ENCODE peak calls at places on chromosomes 16 and 17, in four cellular contexts. One of them, this sample, is unnamed.

GRCh38 chr17:32912218-32912897 is 15.6 kb upstream of the TMEM98 start:
- DNase-seq in H1: no peak
- DNase-seq in IMR-90: peak; percentile 76
- DNase-seq in H9: peak; percentile 65
- DNase-seq in this sample: peak; percentile 72

GRCh38 chr17:5618511-5618910 is 34.2 kb upstream of the NLRP1 start:
- DNase-seq in H1: no peak
- DNase-seq in H9: no peak
- DNase-seq in IMR-90: no peak
- DNase-seq in this sample: no peak

GRCh38 chr17:73371285-73371684 is 59.5 kb upstream of the CDC42EP4 start:
- DNase-seq in H1: no peak
- DNase-seq in IMR-90: peak; percentile 92
- DNase-seq in H9: no peak
- DNase-seq in this sample: no peak

GRCh38 chr17:1067282-1067956 is 70.5 kb downstream of the TIMM22 start:
- DNase-seq in H9: no peak
- DNase-seq in IMR-90: no peak
- DNase-seq in H1: no peak
- DNase-seq in this sample: peak; percentile 53

GRCh38 chr17:10605221-10605783 is 51.8 kb downstream of the MYH3 start:
- DNase-seq in H9: no peak
- DNase-seq in IMR-90: no peak
- DNase-seq in H1: no peak
- DNase-seq in this sample: peak; percentile 25

GRCh38 chr17:64232466-64233262 is 30.4 kb downstream of the TEX2 start:
- DNase-seq in H1: no peak
- DNase-seq in IMR-90: no peak
- DNase-seq in H9: no peak
- DNase-seq in this sample: no peak

GRCh38 chr16:70781800-70782199 is 19.2 kb downstream of the VAC14 start:
- DNase-seq in H9: peak; percentile 17
- DNase-seq in IMR-90: no peak
- DNase-seq in H1: no peak
- DNase-seq in this sample: no peak

GRCh38 chr17:16463341-16464000 is 28.5 kb downstream of the LRRC75A start:
- DNase-seq in H1: no peak
- DNase-seq in H9: peak; percentile 66
- DNase-seq in IMR-90: peak; percentile 59
- DNase-seq in this sample: no peak

GRCh38 chr17:60231234-60231633 is 81.5 kb downstream of the CA4 start:
- DNase-seq in IMR-90: peak; percentile 39
- DNase-seq in H1: no peak
- DNase-seq in H9: no peak
- DNase-seq in this sample: peak; percentile 14

GRCh38 chr17:68515238-68515637 is 3.0 kb downstream of the PRKAR1A start:
- DNase-seq in H9: no peak
- DNase-seq in IMR-90: no peak
- DNase-seq in H1: no peak
- DNase-seq in this sample: no peak

GRCh38 chr17:9658593-9659211 is 13.4 kb downstream of the USP43 start:
- DNase-seq in IMR-90: no peak
- DNase-seq in H1: no peak
- DNase-seq in H9: no peak
- DNase-seq in this sample: no peak

GRCh38 chr16:21708533-21709115 is 44.9 kb downstream of the OTOA start:
- DNase-seq in H9: peak; percentile 56
- DNase-seq in IMR-90: peak; percentile 57
- DNase-seq in H1: peak; percentile 90
- DNase-seq in this sample: peak; percentile 59

GRCh38 chr17:73667184-73667959 is 23.1 kb upstream of the SDK2 start:
- DNase-seq in H1: no peak
- DNase-seq in IMR-90: no peak
- DNase-seq in H9: no peak
- DNase-seq in this sample: no peak

GRCh38 chr17:69654981-69655581 is 240.6 kb downstream of the MAP2K6 start:
- DNase-seq in IMR-90: peak; percentile 95
- DNase-seq in H1: no peak
- DNase-seq in H9: no peak
- DNase-seq in this sample: peak; percentile 18

GRCh38 chr16:84836234-84836647 is 16.5 kb downstream of the CRISPLD2 start:
- DNase-seq in IMR-90: peak; percentile 100
- DNase-seq in H9: peak; percentile 78
- DNase-seq in H1: peak; percentile 72
- DNase-seq in this sample: peak; percentile 90

GRCh38 chr16:9415588-9415987 is 324.1 kb downstream of the HAPSTR1 start:
- DNase-seq in H9: peak; percentile 36
- DNase-seq in H1: no peak
- DNase-seq in IMR-90: no peak
- DNase-seq in this sample: peak; percentile 14

GRCh38 chr16:84518804-84519341 is 14.4 kb upstream of the MEAK7 start:
- DNase-seq in H9: no peak
- DNase-seq in IMR-90: no peak
- DNase-seq in H1: no peak
- DNase-seq in this sample: no peak

GRCh38 chr16:1791256-1791942 is 2.1 kb downstream of the IGFALS start:
- DNase-seq in IMR-90: no peak
- DNase-seq in H9: peak; percentile 31
- DNase-seq in H1: no peak
- DNase-seq in this sample: no peak

GRCh38 chr17:73215414-73215813 is 22.6 kb downstream of the COG1 start:
- DNase-seq in H9: peak; percentile 60
- DNase-seq in IMR-90: no peak
- DNase-seq in H1: no peak
- DNase-seq in this sample: no peak

GRCh38 chr16:65884018-65884417 is 482.5 kb upstream of the CDH5 start:
- DNase-seq in IMR-90: peak; percentile 37
- DNase-seq in H1: no peak
- DNase-seq in H9: no peak
- DNase-seq in this sample: no peak

GRCh38 chr17:6099492-6099891 is 29.3 kb downstream of the WSCD1 start:
- DNase-seq in H9: peak; percentile 58
- DNase-seq in H1: no peak
- DNase-seq in IMR-90: no peak
- DNase-seq in this sample: no peak

GRCh38 chr17:81192386-81193050 is 26.5 kb upstream of the AATK start:
- DNase-seq in IMR-90: no peak
- DNase-seq in H9: no peak
- DNase-seq in H1: no peak
- DNase-seq in this sample: no peak

GRCh38 chr16:68062910-68063393 is 22.2 kb upstream of the NFATC3 start:
- DNase-seq in H9: no peak
- DNase-seq in H1: no peak
- DNase-seq in IMR-90: no peak
- DNase-seq in this sample: no peak
- H4K5ac ChIP-seq in H9: no peak overlapping the region
- H4K5ac ChIP-seq in H1: no peak overlapping the region
- H4K5ac ChIP-seq in IMR-90: no peak overlapping the region
- H4K5ac ChIP-seq in this sample: no peak overlapping the region

DNA sequence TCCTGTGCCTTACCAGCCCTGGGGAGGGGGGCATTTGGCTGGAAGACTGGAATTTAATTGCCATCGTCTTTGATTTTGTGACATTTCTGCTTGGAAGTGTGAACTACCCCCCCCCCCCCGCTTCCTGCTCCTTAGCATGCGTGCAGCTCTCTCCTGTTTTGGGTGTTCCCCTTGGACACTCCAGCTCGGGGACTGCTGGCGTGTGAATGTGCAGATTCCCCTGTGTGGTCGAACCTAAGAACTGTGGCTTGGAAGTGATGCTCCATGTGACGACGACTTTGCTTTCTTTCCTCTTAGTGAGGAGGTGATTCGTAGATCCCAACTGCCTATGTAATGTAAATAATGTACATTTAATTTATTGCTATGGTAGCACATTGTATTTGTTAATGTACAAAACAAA is 26.1 kb downstream of the OR1D5 start:
- DNase-seq in IMR-90: no peak
- DNase-seq in H9: no peak
- DNase-seq in H1: no peak
- DNase-seq in this sample: no peak
- H3K4me2 ChIP-seq in IMR-90: no peak overlapping the region
- H3K4me2 ChIP-seq in H9: no peak overlapping the region
- H3K4me2 ChIP-seq in H1: no peak overlapping the region
- H3K4me2 ChIP-seq in this sample: no peak overlapping the region

GRCh38 chr16:85842435-85842834 is 42.9 kb downstream of the COX4I1 start:
- DNase-seq in IMR-90: no peak
- DNase-seq in H9: no peak
- DNase-seq in H1: no peak
- DNase-seq in this sample: no peak
- H4K5ac ChIP-seq in IMR-90: no peak overlapping the region
- H4K5ac ChIP-seq in H9: no peak overlapping the region
- H4K5ac ChIP-seq in H1: no peak overlapping the region
- H4K5ac ChIP-seq in this sample: no peak overlapping the region

DNA sequence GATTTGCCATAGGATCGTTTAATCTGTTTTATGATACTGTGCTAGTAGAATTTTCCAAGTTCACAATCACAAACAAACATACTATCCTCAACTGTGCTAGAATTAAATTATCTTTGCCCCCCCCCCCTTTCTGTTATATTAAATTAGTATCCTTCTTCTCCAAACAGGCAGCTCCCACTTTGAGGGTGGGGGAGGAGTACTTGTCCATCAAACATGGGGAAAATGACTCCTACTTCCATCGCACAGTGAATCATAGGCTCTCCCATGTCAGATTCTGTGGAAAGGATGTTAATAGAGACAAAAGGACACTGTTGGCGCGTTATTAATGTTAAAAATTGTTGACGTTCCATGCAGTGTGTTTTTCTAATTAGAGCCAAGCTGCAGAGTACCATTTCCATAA is 104.5 kb downstream of the RBFOX1 start:
- DNase-seq in H1: no peak
- DNase-seq in IMR-90: no peak
- DNase-seq in H9: no peak
- DNase-seq in this sample: no peak
- H3K4me2 ChIP-seq in H1: no peak overlapping the region
- H3K4me2 ChIP-seq in IMR-90: no peak overlapping the region
- H3K4me2 ChIP-seq in H9: no peak overlapping the region
- H3K4me2 ChIP-seq in this sample: no peak overlapping the region

DNA sequence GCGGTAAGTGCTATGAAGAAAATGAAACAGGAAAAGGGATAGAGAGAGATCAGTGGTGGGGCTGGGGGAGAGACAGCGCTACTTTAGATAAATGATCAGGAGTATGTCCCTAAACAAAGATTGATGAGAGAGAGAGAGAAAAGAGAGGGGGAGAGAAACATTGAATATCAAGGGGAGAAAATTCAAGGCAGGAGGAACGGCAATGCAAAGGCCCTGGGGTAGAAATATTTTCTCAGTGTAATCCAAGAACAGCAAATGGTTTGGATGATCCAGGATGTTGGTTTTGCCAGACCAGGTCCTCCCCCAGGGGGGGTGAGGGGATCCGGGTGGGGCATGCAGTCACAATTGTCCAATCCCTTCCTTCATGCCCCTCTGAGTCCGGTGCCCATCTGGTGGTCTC is 43.5 kb downstream of the TMEM132E start:
- DNase-seq in H9: no peak
- DNase-seq in H1: no peak
- DNase-seq in IMR-90: no peak
- DNase-seq in this sample: no peak
- H4K5ac ChIP-seq in H9: no peak overlapping the region
- H4K5ac ChIP-seq in H1: no peak overlapping the region
- H4K5ac ChIP-seq in IMR-90: no peak overlapping the region
- H4K5ac ChIP-seq in this sample: no peak overlapping the region

This sample was measured in mesendoderm.